ENCODE peak calls at places on chromosome 10, in five cellular contexts. M, Y, L, D and B are unnamed samples. For H3F3A, the result is how much of the 10 kb centered on the place peaks cover.

GRCh38 chr10:97564776-97565175 is 7.8 kb upstream of the ANKRD2 start:
- DNase-seq in L (no peak), Y (no peak), D (no peak), M (no peak), B (no peak)

GRCh38 chr10:88467835-88468485 is 115.2 kb downstream of the RNLS start:
- DNase-seq in L (no peak), M (no peak), Y (peak), D (no peak), B (no peak)

GRCh38 chr10:3097160-3097559 is 29.8 kb downstream of the PFKP start:
- DNase-seq in L (no peak), Y (no peak), M (no peak), D (no peak), B (no peak)

GRCh38 chr10:121927361-121927840 is 430 bp downstream of the ATE1 start:
- DNase-seq in D (peak), Y (peak), L (peak), M (peak), B (peak)

GRCh38 chr10:61592581-61592980 is 70.1 kb upstream of the CABCOCO1 start:
- DNase-seq in L (no peak), M (peak), D (peak), Y (peak), B (peak)

GRCh38 chr10:93620925-93621324 is 8.6 kb downstream of the PDE6C start:
- DNase-seq in D (no peak), Y (no peak), M (no peak), L (no peak), B (no peak)

GRCh38 chr10:108556176-108556575 is 1367.1 kb downstream of the XPNPEP1 start:
- DNase-seq in M (no peak), L (no peak), Y (peak), D (no peak), B (no peak)

GRCh38 chr10:24435374-24435773 is 226.4 kb downstream of the KIAA1217 start:
- DNase-seq in D (peak), M (no peak), L (no peak), Y (peak), B (no peak)

GRCh38 chr10:24453404-24453830 is 244.5 kb downstream of the KIAA1217 start:
- DNase-seq in D (no peak), M (no peak), Y (peak), L (peak), B (no peak)

GRCh38 chr10:70932415-70933196 is 44.2 kb upstream of the PCBD1 start:
- DNase-seq in D (no peak), L (peak), Y (peak), M (no peak), B (no peak)

GRCh38 chr10:116160271-116160670 is 112.7 kb downstream of the GFRA1 start:
- DNase-seq in M (no peak), Y (peak), D (no peak), L (no peak), B (no peak)
- TF ChIP-seq EZH2phosphoT487 in M (no peak), Y (no peak), D (no peak), L (no peak), B (no peak)

DNA sequence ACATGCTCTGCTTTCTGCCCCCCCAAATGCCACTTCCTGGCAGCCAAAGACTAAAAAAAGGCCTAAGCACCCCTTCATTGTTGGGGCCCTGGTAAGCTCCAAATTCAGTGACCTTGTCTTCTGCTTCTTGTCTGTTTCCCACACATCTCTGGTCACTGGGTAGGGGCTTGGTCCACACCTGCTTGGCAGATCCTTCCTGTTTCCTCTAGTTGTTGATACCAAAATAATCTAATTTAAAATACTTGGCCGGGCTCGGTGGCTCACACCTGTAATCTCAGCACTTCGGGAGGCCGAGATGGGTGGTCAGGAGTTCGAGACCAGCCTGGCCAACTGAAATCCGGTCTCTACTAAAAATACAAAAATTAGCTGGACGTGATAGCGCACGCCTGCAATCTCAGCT is 130.6 kb downstream of the CAMK1D start:
- DNase-seq in Y (no peak), D (no peak), M (no peak), L (no peak), B (no peak)
- H3F3A ChIP-seq in Y (under half), D (under half), M (under half), L (under half), B (under half)

GRCh38 chr10:114479307-114479706 is 75.0 kb upstream of the AFAP1L2 start:
- DNase-seq in D (no peak), L (peak), M (no peak), Y (no peak), B (no peak)
- H3K4me3 ChIP-seq in D (no peak), L (no peak), M (no peak), Y (no peak), B (no peak)

GRCh38 chr10:125160856-125161569 is 650 bp upstream of the CTBP2 start:
- DNase-seq in Y (peak), D (peak), L (peak), M (no peak), B (peak)

GRCh38 chr10:125163803-125164202 is 3.4 kb upstream of the CTBP2 start:
- DNase-seq in M (no peak), L (no peak), Y (no peak), D (no peak), B (peak)

GRCh38 chr10:125161570-125162139 is 1.3 kb upstream of the CTBP2 start:
- DNase-seq in L (peak), D (no peak), Y (no peak), M (no peak), B (no peak)

GRCh38 chr10:125164421-125164820 is 4.1 kb upstream of the CTBP2 start:
- DNase-seq in Y (no peak), M (no peak), D (no peak), L (no peak), B (peak)

DNA sequence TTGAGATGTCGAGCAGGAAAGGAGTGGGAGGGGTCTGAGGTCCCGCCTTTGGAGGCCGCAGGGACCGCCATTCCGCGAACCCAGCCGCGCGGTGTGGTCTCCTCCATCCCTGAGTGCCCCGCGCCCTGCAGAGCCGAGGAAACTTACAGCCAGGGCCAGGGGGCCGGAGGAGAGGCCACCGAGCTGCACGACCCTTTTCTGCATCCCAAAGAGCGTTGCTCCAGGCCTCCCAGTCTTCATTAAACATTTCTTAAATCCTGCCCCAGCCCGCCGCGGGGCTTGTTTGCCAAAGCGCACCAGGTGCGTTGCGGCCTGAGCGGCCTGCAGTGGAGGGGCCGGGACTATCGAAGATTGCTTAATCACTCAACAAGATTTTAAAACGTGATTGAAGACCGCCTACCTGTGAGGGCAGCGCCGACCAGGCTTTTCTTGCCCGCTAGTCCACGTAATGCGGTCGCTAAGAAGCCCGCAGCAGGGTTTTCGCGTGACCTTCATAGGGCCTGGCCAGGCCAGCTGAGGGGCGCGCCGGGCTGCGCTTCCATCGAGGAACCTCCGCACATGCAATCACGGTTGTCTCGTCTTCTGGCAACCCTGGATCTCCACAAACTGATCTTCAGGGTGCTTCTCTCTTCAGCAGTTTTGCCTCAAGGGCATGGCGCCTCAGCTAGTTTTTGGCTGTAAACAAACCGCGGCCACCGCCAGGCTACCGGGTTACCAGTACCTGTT is 2.0 kb upstream of the CTBP2 start:
- DNase-seq in L (peak), M (no peak), Y (no peak), D (peak), B (peak)
- TF ChIP-seq EZH2phosphoT487 in L (no peak), M (no peak), Y (no peak), D (no peak), B (no peak)

GRCh38 chr10:43871004-43871439 is 222.3 kb upstream of the ZNF32 start:
- DNase-seq in M (no peak), Y (no peak), L (no peak), D (no peak), B (no peak)
- H3F3A ChIP-seq in M (under half), Y (under half), L (under half), D (under half), B (under half)

DNA sequence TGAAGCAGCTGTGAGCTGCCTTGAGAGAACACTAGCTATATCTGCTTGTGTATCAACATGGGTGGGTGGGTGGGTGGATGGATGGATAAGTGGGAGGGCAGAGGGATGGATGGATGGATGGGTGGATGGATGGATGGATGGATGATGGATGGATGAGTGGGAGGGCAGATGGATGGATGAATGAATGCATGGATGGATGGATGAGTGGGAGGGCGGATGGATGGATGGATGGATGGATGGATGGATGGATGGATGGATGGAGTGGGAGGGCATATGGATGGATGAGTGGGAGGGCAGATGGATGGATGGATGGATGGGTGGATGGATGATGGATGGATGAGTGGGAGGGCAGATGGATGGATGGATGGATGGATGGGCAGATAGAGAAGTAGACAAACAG is 76.1 kb downstream of the MKI67 start:
- DNase-seq in Y (no peak), M (no peak), L (no peak), D (no peak), B (no peak)
- H3K4me3 ChIP-seq in Y (no peak), M (no peak), L (no peak), D (no peak), B (no peak)

GRCh38 chr10:53839437-53840039 is 961.5 kb downstream of the PCDH15 start:
- DNase-seq in M (peak), Y (peak), L (peak), D (peak), B (peak)
- TF ChIP-seq EZH2phosphoT487 in M (no peak), Y (no peak), L (no peak), D (no peak), B (no peak)

GRCh38 chr10:11605807-11606408 is 5.5 kb downstream of the USP6NL start:
- DNase-seq in D (no peak), L (no peak), M (no peak), Y (no peak), B (no peak)
- H3F3A ChIP-seq in D (under half), L (under half), M (under half), Y (under half), B (under half)

GRCh38 chr10:114998993-114999392 is 61.0 kb downstream of the TRUB1 start:
- DNase-seq in L (no peak), Y (no peak), D (no peak), M (no peak), B (peak)

GRCh38 chr10:114996542-114996941 is 58.5 kb downstream of the TRUB1 start:
- DNase-seq in Y (peak), M (no peak), L (no peak), D (no peak), B (no peak)

GRCh38 chr10:115005771-115006170 is 67.8 kb downstream of the TRUB1 start:
- DNase-seq in D (no peak), M (no peak), Y (no peak), L (no peak), B (no peak)

GRCh38 chr10:115004236-115004862 is 66.4 kb downstream of the TRUB1 start:
- DNase-seq in L (no peak), D (no peak), M (no peak), Y (no peak), B (no peak)

GRCh38 chr10:115001506-115002381 is 63.7 kb downstream of the TRUB1 start:
- DNase-seq in Y (peak), M (peak), D (no peak), L (no peak), B (no peak)
- H3K4me3 ChIP-seq in Y (peak), M (peak), D (no peak), L (no peak), B (no peak)